ENCODE peak calls at places on chromosomes 13 and 19, in seven cellular contexts. One of them, this sample, is unnamed.

GRCh38 chr13:25135896-25136295 is 36.2 kb downstream of the AMER2 start:
- DNase-seq in psoas muscle: no peak
- DNase-seq in uterus: no peak
- DNase-seq in endodermal cell: no peak
- DNase-seq in AG04450: no peak
- DNase-seq in AG10803: no peak
- DNase-seq in thoracic aorta: no peak
- DNase-seq in this sample: no peak

GRCh38 chr13:112042496-112042895 is 24.5 kb upstream of the SOX1 start:
- DNase-seq in thoracic aorta: no peak
- DNase-seq in psoas muscle: no peak
- DNase-seq in AG04450: no peak
- DNase-seq in AG10803: no peak
- DNase-seq in endodermal cell: peak; percentile 60
- DNase-seq in uterus: no peak
- DNase-seq in this sample: no peak

GRCh38 chr13:57799624-57800023 is 168.1 kb downstream of the PCDH17 start:
- DNase-seq in AG10803: no peak
- DNase-seq in psoas muscle: no peak
- DNase-seq in thoracic aorta: no peak
- DNase-seq in endodermal cell: no peak
- DNase-seq in AG04450: no peak
- DNase-seq in uterus: no peak
- DNase-seq in this sample: no peak

GRCh38 chr19:33997690-33998089 is 174.6 kb upstream of the LSM14A start:
- DNase-seq in AG04450: no peak
- DNase-seq in endodermal cell: no peak
- DNase-seq in AG10803: no peak
- DNase-seq in psoas muscle: no peak
- DNase-seq in uterus: no peak
- DNase-seq in thoracic aorta: no peak
- DNase-seq in this sample: no peak

GRCh38 chr19:35013820-35014754 is 14.0 kb downstream of the GRAMD1A start:
- DNase-seq in psoas muscle: no peak
- DNase-seq in AG10803: no peak
- DNase-seq in thoracic aorta: no peak
- DNase-seq in uterus: no peak
- DNase-seq in AG04450: no peak
- DNase-seq in endodermal cell: no peak
- DNase-seq in this sample: no peak

GRCh38 chr19:53813996-53814395 is 10.1 kb downstream of the NLRP12 start:
- DNase-seq in AG10803: peak; percentile 44
- DNase-seq in endodermal cell: no peak
- DNase-seq in uterus: no peak
- DNase-seq in thoracic aorta: no peak
- DNase-seq in AG04450: no peak
- DNase-seq in psoas muscle: no peak
- DNase-seq in this sample: no peak

GRCh38 chr13:52599853-52600603 is 42.2 kb upstream of the HNRNPA1L2 start:
- DNase-seq in thoracic aorta: no peak
- DNase-seq in psoas muscle: peak; percentile 30
- DNase-seq in uterus: peak; percentile 26
- DNase-seq in endodermal cell: peak; percentile 86
- DNase-seq in AG04450: no peak
- DNase-seq in AG10803: peak; percentile 6
- DNase-seq in this sample: no peak

GRCh38 chr13:49641810-49642291 is 13.5 kb downstream of the ARL11 start:
- DNase-seq in AG04450: peak; percentile 61
- DNase-seq in endodermal cell: no peak
- DNase-seq in thoracic aorta: no peak
- DNase-seq in AG10803: peak; percentile 86
- DNase-seq in psoas muscle: peak; percentile 45
- DNase-seq in uterus: no peak
- DNase-seq in this sample: no peak

GRCh38 chr13:52786747-52787146 is 47.1 kb upstream of the CNMD start:
- DNase-seq in psoas muscle: no peak
- DNase-seq in thoracic aorta: no peak
- DNase-seq in AG10803: no peak
- DNase-seq in AG04450: no peak
- DNase-seq in uterus: no peak
- DNase-seq in endodermal cell: no peak
- DNase-seq in this sample: no peak

GRCh38 chr13:39405596-39405995 is 197.4 kb downstream of the LHFPL6 start:
- DNase-seq in uterus: no peak
- DNase-seq in thoracic aorta: no peak
- DNase-seq in endodermal cell: no peak
- DNase-seq in AG04450: no peak
- DNase-seq in psoas muscle: no peak
- DNase-seq in AG10803: no peak
- DNase-seq in this sample: no peak

GRCh38 chr19:51372649-51373504 is at the start of gene NKG7:
- DNase-seq in uterus: no peak
- DNase-seq in thoracic aorta: no peak
- DNase-seq in psoas muscle: no peak
- DNase-seq in AG04450: no peak
- DNase-seq in endodermal cell: no peak
- DNase-seq in AG10803: no peak
- DNase-seq in this sample: peak; percentile 43

GRCh38 chr19:17947815-17948473 is 15.1 kb downstream of the CCDC124 start:
- DNase-seq in thoracic aorta: peak; percentile 36
- DNase-seq in uterus: peak; percentile 89
- DNase-seq in psoas muscle: peak; percentile 90
- DNase-seq in AG04450: peak; percentile 70
- DNase-seq in AG10803: peak; percentile 88
- DNase-seq in endodermal cell: peak; percentile 98
- DNase-seq in this sample: peak; percentile 55

GRCh38 chr13:40401911-40402776 is 264.3 kb downstream of the FOXO1 start:
- DNase-seq in endodermal cell: no peak
- DNase-seq in psoas muscle: peak; percentile 98
- DNase-seq in AG04450: peak; percentile 79
- DNase-seq in thoracic aorta: peak; percentile 93
- DNase-seq in uterus: peak; percentile 100
- DNase-seq in AG10803: peak; percentile 96
- DNase-seq in this sample: peak; percentile 64

GRCh38 chr19:1116726-1117581 is 13.2 kb downstream of the GPX4 start:
- DNase-seq in AG10803: no peak
- DNase-seq in psoas muscle: no peak
- DNase-seq in uterus: no peak
- DNase-seq in thoracic aorta: no peak
- DNase-seq in endodermal cell: peak; percentile 73
- DNase-seq in AG04450: no peak
- DNase-seq in this sample: no peak

GRCh38 chr19:2613507-2614295 is 88.8 kb downstream of the GNG7 start:
- DNase-seq in psoas muscle: no peak
- DNase-seq in AG04450: no peak
- DNase-seq in AG10803: peak; percentile 41
- DNase-seq in uterus: no peak
- DNase-seq in endodermal cell: peak; percentile 86
- DNase-seq in thoracic aorta: no peak
- DNase-seq in this sample: no peak

GRCh38 chr19:54298357-54299125 is 14.4 kb downstream of the LILRA5 start:
- DNase-seq in psoas muscle: no peak
- DNase-seq in AG10803: no peak
- DNase-seq in thoracic aorta: no peak
- DNase-seq in endodermal cell: no peak
- DNase-seq in AG04450: no peak
- DNase-seq in uterus: no peak
- DNase-seq in this sample: no peak

GRCh38 chr13:89380101-89380500 is 1708.9 kb downstream of the SLITRK5 start:
- DNase-seq in thoracic aorta: no peak
- DNase-seq in psoas muscle: no peak
- DNase-seq in uterus: no peak
- DNase-seq in endodermal cell: no peak
- DNase-seq in AG04450: no peak
- DNase-seq in AG10803: no peak
- DNase-seq in this sample: no peak

GRCh38 chr13:76993021-76993420 is 1.1 kb downstream of the CLN5 start:
- DNase-seq in psoas muscle: no peak
- DNase-seq in AG10803: peak; percentile 32
- DNase-seq in AG04450: no peak
- DNase-seq in endodermal cell: no peak
- DNase-seq in uterus: no peak
- DNase-seq in thoracic aorta: no peak
- DNase-seq in this sample: no peak

GRCh38 chr13:62320129-62320724 is 904.6 kb upstream of the PCDH20 start:
- DNase-seq in AG10803: peak; percentile 11
- DNase-seq in AG04450: peak; percentile 42
- DNase-seq in uterus: no peak
- DNase-seq in thoracic aorta: no peak
- DNase-seq in psoas muscle: no peak
- DNase-seq in endodermal cell: no peak
- DNase-seq in this sample: peak; percentile 24

GRCh38 chr13:67075239-67075638 is 154.9 kb downstream of the PCDH9 start:
- DNase-seq in endodermal cell: no peak
- DNase-seq in psoas muscle: no peak
- DNase-seq in AG04450: no peak
- DNase-seq in uterus: no peak
- DNase-seq in AG10803: no peak
- DNase-seq in thoracic aorta: no peak
- DNase-seq in this sample: no peak

GRCh38 chr19:36097036-36097435 is 13.9 kb upstream of the OVOL3 start:
- DNase-seq in AG04450: no peak
- DNase-seq in psoas muscle: no peak
- DNase-seq in uterus: no peak
- DNase-seq in endodermal cell: no peak
- DNase-seq in thoracic aorta: no peak
- DNase-seq in AG10803: no peak
- DNase-seq in this sample: no peak

GRCh38 chr19:49441210-49441959 is at the start of gene SLC17A7:
- DNase-seq in AG10803: no peak
- DNase-seq in AG04450: no peak
- DNase-seq in endodermal cell: peak; percentile 91
- DNase-seq in thoracic aorta: no peak
- DNase-seq in psoas muscle: peak; percentile 69
- DNase-seq in uterus: peak; percentile 72
- DNase-seq in this sample: no peak

GRCh38 chr13:72639377-72639776 is 88.1 kb downstream of the MZT1 start:
- DNase-seq in AG10803: no peak
- DNase-seq in thoracic aorta: no peak
- DNase-seq in psoas muscle: no peak
- DNase-seq in uterus: no peak
- DNase-seq in AG04450: no peak
- DNase-seq in endodermal cell: no peak
- DNase-seq in this sample: no peak

GRCh38 chr13:105972306-105972721 is 563.1 kb downstream of the EFNB2 start:
- DNase-seq in AG10803: no peak
- DNase-seq in psoas muscle: no peak
- DNase-seq in AG04450: no peak
- DNase-seq in thoracic aorta: no peak
- DNase-seq in uterus: no peak
- DNase-seq in endodermal cell: no peak
- DNase-seq in this sample: no peak

GRCh38 chr13:24493356-24493755 is 19.2 kb downstream of the PARP4 start:
- DNase-seq in psoas muscle: no peak
- DNase-seq in endodermal cell: no peak
- DNase-seq in AG10803: peak; percentile 25
- DNase-seq in uterus: no peak
- DNase-seq in thoracic aorta: no peak
- DNase-seq in AG04450: no peak
- DNase-seq in this sample: no peak

GRCh38 chr19:24069907-24070657 is 16.9 kb upstream of the ZNF254 start:
- DNase-seq in thoracic aorta: no peak
- DNase-seq in psoas muscle: no peak
- DNase-seq in AG10803: no peak
- DNase-seq in endodermal cell: no peak
- DNase-seq in uterus: no peak
- DNase-seq in AG04450: no peak
- DNase-seq in this sample: no peak

GRCh38 chr19:40673377-40673776 is 17.1 kb downstream of the NUMBL start:
- DNase-seq in psoas muscle: no peak
- DNase-seq in endodermal cell: no peak
- DNase-seq in AG04450: no peak
- DNase-seq in thoracic aorta: no peak
- DNase-seq in AG10803: no peak
- DNase-seq in uterus: no peak
- DNase-seq in this sample: no peak
- TF ChIP-seq CTCF in psoas muscle: no peak
- TF ChIP-seq CTCF in endodermal cell: no peak
- TF ChIP-seq CTCF in AG04450: no peak
- TF ChIP-seq CTCF in thoracic aorta: no peak
- TF ChIP-seq CTCF in AG10803: no peak
- TF ChIP-seq CTCF in uterus: no peak
- TF ChIP-seq CTCF in this sample: no peak

DNA sequence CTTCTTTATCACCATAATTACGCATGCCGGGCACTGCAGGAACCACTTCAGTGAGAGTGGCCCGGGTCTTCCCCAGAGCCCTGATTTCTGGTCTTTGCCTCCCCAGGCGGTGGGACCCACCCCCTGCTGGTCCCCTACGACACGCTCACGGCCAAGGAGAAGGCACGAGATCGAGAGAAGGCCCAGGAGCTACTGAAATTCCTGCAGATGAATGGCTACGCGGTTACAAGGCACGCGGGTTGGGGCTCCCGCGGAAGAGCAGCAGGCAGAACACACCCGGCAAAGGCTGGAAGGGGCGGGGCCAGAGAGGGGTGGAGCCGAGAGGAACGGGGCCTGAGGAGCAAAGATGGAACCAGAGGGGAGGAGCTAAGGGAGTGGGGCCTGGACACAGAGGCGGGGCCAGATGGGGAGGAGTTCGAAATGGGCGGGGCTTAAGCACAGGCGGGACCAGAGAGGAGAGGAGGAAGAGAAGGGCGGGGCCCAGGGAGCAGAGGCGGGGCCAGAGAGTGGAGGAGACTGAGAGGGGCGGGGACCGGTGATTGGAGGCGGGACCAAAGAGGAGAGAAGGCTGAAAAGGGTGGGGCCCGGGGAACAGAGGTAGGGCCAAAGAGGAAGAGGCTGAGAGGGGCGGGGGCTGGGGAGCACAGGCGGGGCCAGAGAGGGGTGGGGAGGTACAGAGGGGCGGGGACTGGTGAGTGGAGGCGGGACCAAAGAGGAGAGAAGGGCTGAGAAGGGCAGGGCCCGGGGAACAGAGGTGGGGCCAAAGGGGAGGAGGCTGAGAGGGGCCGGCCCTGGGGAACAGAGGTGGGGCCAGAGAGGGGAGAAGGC is 73.4 kb downstream of the RYR1 start:
- DNase-seq in thoracic aorta: peak; percentile 23
- DNase-seq in uterus: peak; percentile 81
- DNase-seq in psoas muscle: peak; percentile 82
- DNase-seq in endodermal cell: peak; percentile 99
- DNase-seq in AG04450: no peak
- DNase-seq in AG10803: peak; percentile 23
- DNase-seq in this sample: no peak
- H3K4me3 ChIP-seq in thoracic aorta: no peak overlapping the region
- H3K4me3 ChIP-seq in uterus: no peak overlapping the region
- H3K4me3 ChIP-seq in psoas muscle: no peak overlapping the region
- H3K4me3 ChIP-seq in endodermal cell: no peak overlapping the region
- H3K4me3 ChIP-seq in AG04450: no peak overlapping the region
- H3K4me3 ChIP-seq in AG10803: no peak overlapping the region
- H3K4me3 ChIP-seq in this sample: no peak overlapping the region

GRCh38 chr13:42836930-42837329 is 55.5 kb downstream of the FAM216B start:
- DNase-seq in psoas muscle: no peak
- DNase-seq in uterus: no peak
- DNase-seq in AG04450: no peak
- DNase-seq in AG10803: peak; percentile 74
- DNase-seq in endodermal cell: peak; percentile 65
- DNase-seq in thoracic aorta: no peak
- DNase-seq in this sample: no peak
- TF ChIP-seq CTCF in psoas muscle: peak; percentile 9
- TF ChIP-seq CTCF in uterus: no peak
- TF ChIP-seq CTCF in AG04450: peak; percentile 46
- TF ChIP-seq CTCF in AG10803: peak; percentile 47
- TF ChIP-seq CTCF in endodermal cell: peak; percentile 73
- TF ChIP-seq CTCF in thoracic aorta: no peak
- TF ChIP-seq CTCF in this sample: no peak

GRCh38 chr13:30305456-30305855 is 1.9 kb downstream of the KATNAL1 start:
- DNase-seq in uterus: no peak
- DNase-seq in AG10803: no peak
- DNase-seq in psoas muscle: no peak
- DNase-seq in endodermal cell: no peak
- DNase-seq in thoracic aorta: no peak
- DNase-seq in AG04450: no peak
- DNase-seq in this sample: no peak
- H3K4me3 ChIP-seq in uterus: peak overlapping the region; percentile 93
- H3K4me3 ChIP-seq in AG10803: peak overlapping the region; percentile 84
- H3K4me3 ChIP-seq in psoas muscle: peak overlapping the region; percentile 100
- H3K4me3 ChIP-seq in endodermal cell: peak overlapping the region; percentile 98
- H3K4me3 ChIP-seq in thoracic aorta: peak overlapping the region; percentile 97
- H3K4me3 ChIP-seq in AG04450: peak overlapping the region; percentile 90
- H3K4me3 ChIP-seq in this sample: no peak overlapping the region

This sample was measured in GM12864.